ENCODE peak calls at places on chromosomes 16 and 17, in five cellular contexts. B is adrenal gland; E is effector memory CD4-positive, alpha-beta T cell; K is cardiac muscle cell; Q is stomach. N is an unnamed sample.

GRCh38 chr17:28416703-28417311 is 10.8 kb upstream of the SLC46A1 start:
- DNase-seq in K (peak; percentile 80), Q (peak; percentile 70), E (peak; percentile 15), B (peak; percentile 81), N (peak; percentile 83)

GRCh38 chr17:56638536-56639177 is 45.2 kb downstream of the NOG start:
- DNase-seq in K (no peak), E (no peak), Q (no peak), B (no peak), N (no peak)

GRCh38 chr16:720990-721764 is at the start of gene ANTKMT:
- DNase-seq in K (peak; percentile 79), B (peak; percentile 87), E (peak; percentile 67), Q (peak; percentile 89), N (peak; percentile 91)

GRCh38 chr16:1687427-1688316 is 9.6 kb downstream of the JPT2 start:
- DNase-seq in Q (no peak), K (no peak), E (no peak), B (no peak), N (no peak)

GRCh38 chr17:81381632-81382577 is 13.4 kb upstream of the BAHCC1 start:
- DNase-seq in E (no peak), Q (no peak), K (no peak), B (no peak), N (no peak)

GRCh38 chr16:90057738-90058173 is 19.4 kb downstream of the PRDM7 start:
- DNase-seq in E (no peak), Q (no peak), K (peak; percentile 94), B (no peak), N (no peak)

GRCh38 chr17:44197980-44198720 is 1.5 kb downstream of the ATXN7L3 start:
- DNase-seq in Q (no peak), E (peak; percentile 27), K (peak; percentile 53), B (no peak), N (peak; percentile 48)

GRCh38 chr17:6374761-6375312 is 60.1 kb downstream of the AIPL1 start:
- DNase-seq in B (no peak), K (peak; percentile 6), E (no peak), Q (no peak), N (no peak)

GRCh38 chr16:31455601-31456314 is 3.5 kb upstream of the ARMC5 start:
- DNase-seq in E (no peak), K (peak; percentile 39), B (no peak), Q (no peak), N (no peak)

GRCh38 chr16:70681382-70682238 is 4.2 kb downstream of the MTSS2 start:
- DNase-seq in Q (no peak), B (no peak), K (no peak), E (no peak), N (no peak)

GRCh38 chr17:35423761-35424160 is 8.5 kb downstream of the SLFN12 start:
- DNase-seq in E (no peak), Q (no peak), B (no peak), K (peak; percentile 20), N (no peak)

GRCh38 chr17:29145289-29146058 is 34.7 kb downstream of the MYO18A start:
- DNase-seq in B (peak; percentile 82), K (peak; percentile 88), Q (peak; percentile 69), E (peak; percentile 55), N (peak; percentile 77)

GRCh38 chr17:38898291-38898679 is 27.1 kb upstream of the LASP1NB start:
- DNase-seq in K (no peak), B (no peak), Q (no peak), E (peak; percentile 16), N (peak; percentile 92)

GRCh38 chr16:11328172-11329079 is 16.8 kb upstream of the RMI2 start:
- DNase-seq in E (peak; percentile 11), B (peak; percentile 78), Q (peak; percentile 62), K (peak; percentile 98), N (peak; percentile 39)

GRCh38 chr17:78474631-78475146 is 96.2 kb downstream of the PGS1 start:
- DNase-seq in Q (peak; percentile 28), B (no peak), K (no peak), E (no peak), N (no peak)

GRCh38 chr17:10171581-10171981 is 26.8 kb downstream of the GAS7 start:
- DNase-seq in K (peak; percentile 71), Q (no peak), B (no peak), E (no peak), N (no peak)

GRCh38 chr17:77502626-77503292 is 362.0 kb downstream of the SEC14L1 start:
- DNase-seq in E (no peak), K (no peak), B (peak; percentile 19), Q (no peak), N (no peak)

GRCh38 chr16:88941933-88942909 is 34.8 kb downstream of the CBFA2T3 start:
- DNase-seq in B (no peak), E (peak; percentile 43), K (peak; percentile 25), Q (peak; percentile 63), N (no peak)

GRCh38 chr16:65070831-65071230 is 51.0 kb downstream of the CDH11 start:
- DNase-seq in E (no peak), K (peak; percentile 97), Q (peak; percentile 26), B (peak; percentile 90), N (peak; percentile 5)

GRCh38 chr17:58056476-58056875 is 26.7 kb upstream of the DYNLL2 start:
- DNase-seq in Q (no peak), K (no peak), E (no peak), B (no peak), N (no peak)

GRCh38 chr16:24526701-24527470 is 12.5 kb upstream of the RBBP6 start:
- DNase-seq in B (no peak), E (no peak), Q (no peak), K (no peak), N (no peak)

GRCh38 chr17:14125518-14126125 is 56.3 kb downstream of the COX10 start:
- DNase-seq in Q (no peak), B (no peak), K (no peak), E (no peak), N (peak; percentile 40)

GRCh38 chr17:14121952-14122351 is 52.6 kb downstream of the COX10 start:
- DNase-seq in K (no peak), B (no peak), Q (no peak), E (no peak), N (no peak)

GRCh38 chr17:14119546-14119945 is 50.2 kb downstream of the COX10 start:
- DNase-seq in B (no peak), E (no peak), Q (no peak), K (no peak), N (no peak)

GRCh38 chr17:14123579-14124278 is 54.4 kb downstream of the COX10 start:
- DNase-seq in K (no peak), E (no peak), B (no peak), Q (no peak), N (no peak)

GRCh38 chr17:14124854-14125253 is 55.5 kb downstream of the COX10 start:
- DNase-seq in E (no peak), Q (no peak), K (no peak), B (no peak), N (no peak)
- H3K27ac ChIP-seq in E (no peak overlapping the region), Q (no peak overlapping the region), K (no peak overlapping the region), B (no peak overlapping the region), N (no peak overlapping the region)

GRCh38 chr16:85585762-85586161 is 27.4 kb upstream of the GSE1 start:
- DNase-seq in Q (no peak), K (no peak), B (no peak), E (no peak), N (no peak)

GRCh38 chr16:85584192-85584757 is 28.8 kb upstream of the GSE1 start:
- DNase-seq in E (no peak), Q (no peak), B (no peak), K (no peak), N (no peak)

GRCh38 chr16:85583491-85584181 is 29.5 kb upstream of the GSE1 start:
- DNase-seq in K (peak; percentile 53), Q (no peak), E (no peak), B (no peak), N (no peak)

GRCh38 chr16:85586360-85587145 is 26.6 kb upstream of the GSE1 start:
- DNase-seq in K (no peak), Q (peak; percentile 73), E (no peak), B (no peak), N (no peak)

GRCh38 chr16:85584989-85585388 is 28.1 kb upstream of the GSE1 start:
- DNase-seq in B (no peak), E (no peak), Q (no peak), K (no peak), N (no peak)
- H3K4me3 ChIP-seq in B (no peak overlapping the region), E (no peak overlapping the region), Q (no peak overlapping the region), K (no peak overlapping the region), N (no peak overlapping the region)

GRCh38 chr17:66143657-66144282 is 48.2 kb downstream of the CEP112 start:
- DNase-seq in Q (no peak), B (no peak), E (no peak), K (no peak), N (no peak)
- H3K27ac ChIP-seq in Q (no peak overlapping the region), B (no peak overlapping the region), E (no peak overlapping the region), K (no peak overlapping the region), N (no peak overlapping the region)

GRCh38 chr17:76268015-76268749 is 3.0 kb downstream of the UBALD2 start:
- DNase-seq in Q (peak; percentile 74), E (peak; percentile 60), K (peak; percentile 93), B (peak; percentile 70), N (peak; percentile 78)

GRCh38 chr17:76267051-76267576 is 2.0 kb downstream of the UBALD2 start:
- DNase-seq in Q (no peak), K (no peak), E (no peak), B (no peak), N (no peak)

GRCh38 chr17:76270127-76270592 is 5.0 kb downstream of the UBALD2 start:
- DNase-seq in E (no peak), B (no peak), K (no peak), Q (no peak), N (no peak)

GRCh38 chr17:76270770-76271668 is 5.9 kb downstream of the UBALD2 start:
- DNase-seq in E (no peak), Q (no peak), B (no peak), K (no peak), N (peak; percentile 77)

GRCh38 chr17:76268991-76269981 is 4.1 kb downstream of the UBALD2 start:
- DNase-seq in Q (no peak), K (no peak), E (no peak), B (no peak), N (no peak)
- H3K4me3 ChIP-seq in Q (no peak overlapping the region), K (peak overlapping the region; percentile 8), E (no peak overlapping the region), B (no peak overlapping the region), N (peak overlapping the region; percentile 14)

GRCh38 chr17:74758846-74759163 is 10.4 kb downstream of the NHERF1 start:
- DNase-seq in E (no peak), K (no peak), B (no peak), Q (no peak), N (peak; percentile 74)
- H3K27ac ChIP-seq in E (peak overlapping the region; percentile 58), K (no peak overlapping the region), B (peak overlapping the region; percentile 75), Q (peak overlapping the region; percentile 75), N (peak overlapping the region; percentile 85)

GRCh38 chr16:84886536-84887090 is 66.8 kb downstream of the CRISPLD2 start:
- DNase-seq in E (no peak), B (no peak), Q (no peak), K (no peak), N (no peak)
- H3K4me3 ChIP-seq in E (no peak overlapping the region), B (no peak overlapping the region), Q (no peak overlapping the region), K (no peak overlapping the region), N (no peak overlapping the region)